ENCODE peak calls at places on chromosomes 11 and 22, in eight cellular contexts. M is thyroid gland; H is activated CD4-positive, alpha-beta T cell treated with anti-CD3 and anti-CD28 coated beads, Interleukin-2, amount 50 U/mL, for 1 hour; Z is iris pigment epithelial cell; N is HL-60; E is hippocampal formation; P is activated T-cell treated with anti-CD3 and anti-CD28 coated beads, Interleukin-2, amount 50 U/mL, for 1 hour; L is astrocyte of the spinal cord. G is an unnamed sample.

GRCh38 chr11:29432719-29433325 is 584.0 kb downstream of the KCNA4 start:
- DNase-seq in M (no peak), L (peak; percentile 26), Z (no peak), N (no peak), H (no peak), P (no peak), E (no peak), G (peak; percentile 38)

GRCh38 chr11:108912587-108912986 is 247.7 kb downstream of the DDX10 start:
- DNase-seq in P (no peak), Z (peak; percentile 86), N (no peak), M (no peak), L (no peak), H (no peak), E (no peak), G (peak; percentile 39)

GRCh38 chr22:28282346-28282745 is 363.3 kb upstream of the PITPNB start:
- DNase-seq in M (no peak), L (peak; percentile 32), Z (peak; percentile 80), E (no peak), H (no peak), N (no peak), P (no peak), G (peak; percentile 43)

GRCh38 chr11:125923012-125923579 is 18.8 kb downstream of the DDX25 start:
- DNase-seq in E (peak; percentile 17), L (peak; percentile 67), H (peak; percentile 50), N (peak; percentile 60), M (peak; percentile 71), P (peak; percentile 47), Z (peak; percentile 70), G (peak; percentile 81)

GRCh38 chr22:35149149-35149548 is 83.2 kb downstream of the ISX start:
- DNase-seq in N (no peak), E (no peak), M (no peak), H (no peak), Z (no peak), L (no peak), P (no peak), G (peak; percentile 7)

GRCh38 chr22:49764151-49764581 is 63.5 kb downstream of the BRD1 start:
- DNase-seq in M (no peak), L (no peak), N (no peak), Z (no peak), H (no peak), P (no peak), E (no peak), G (no peak)

GRCh38 chr11:129703846-129704245 is 111.8 kb upstream of the TMEM45B start:
- DNase-seq in L (no peak), Z (no peak), E (no peak), N (no peak), P (no peak), H (no peak), M (no peak), G (peak; percentile 17)

GRCh38 chr22:35930933-35931332 is 97.7 kb downstream of the RBFOX2 start:
- DNase-seq in L (peak; percentile 73), N (peak; percentile 3), Z (peak; percentile 79), M (no peak), E (no peak), P (no peak), H (no peak), G (peak; percentile 90)

G was measured in cardiac fibroblast.